ENCODE peak calls at places on chromosomes 11 and 22, in four cellular contexts. N, M, F and I are unnamed samples.

GRCh38 chr22:43293661-43294392 is 49.3 kb downstream of the SCUBE1 start:
- DNase-seq in N (no peak), M (peak), F (no peak), I (no peak)

GRCh38 chr11:134052395-134052987 is 16.4 kb upstream of the JAM3 start:
- DNase-seq in N (no peak), M (no peak), F (no peak), I (no peak)

GRCh38 chr11:84250834-84251613 is 964.9 kb upstream of the CCDC90B start:
- DNase-seq in N (no peak), M (no peak), F (no peak), I (no peak)

GRCh38 chr11:71442123-71442522 is 6.1 kb downstream of the DHCR7 start:
- DNase-seq in N (no peak), M (peak), F (no peak), I (no peak)

GRCh38 chr22:35604671-35605457 is 12.3 kb downstream of the MB start:
- DNase-seq in N (no peak), M (no peak), F (no peak), I (peak)

GRCh38 chr22:36160499-36160942 is at the start of gene APOL3:
- DNase-seq in N (peak), M (peak), F (no peak), I (peak)

GRCh38 chr22:23054531-23055257 is 15.6 kb upstream of the GNAZ start:
- DNase-seq in N (no peak), M (peak), F (no peak), I (no peak)

GRCh38 chr11:122215244-122215992 is 99.4 kb upstream of the BLID start:
- DNase-seq in N (no peak), M (peak), F (peak), I (peak)

GRCh38 chr22:19733755-19734154 is 10.4 kb downstream of the GP1BB start:
- DNase-seq in N (no peak), M (no peak), F (no peak), I (no peak)

GRCh38 chr11:15010860-15011259 is 38.7 kb upstream of the CALCA start:
- DNase-seq in N (no peak), M (no peak), F (no peak), I (no peak)

GRCh38 chr11:126226334-126227084 is 14.9 kb downstream of the FAM118B start:
- DNase-seq in N (no peak), M (no peak), F (no peak), I (no peak)

GRCh38 chr11:68036717-68037239 is 2.0 kb upstream of the TCIRG1 start:
- DNase-seq in N (no peak), M (peak), F (no peak), I (peak)

GRCh38 chr11:68020575-68020974 is 9.9 kb upstream of the NDUFS8 start:
- DNase-seq in N (no peak), M (no peak), F (no peak), I (no peak)

GRCh38 chr22:46045459-46046298 is 68.7 kb upstream of the WNT7B start:
- DNase-seq in N (no peak), M (peak), F (no peak), I (peak)

GRCh38 chr11:117146521-117146920 is 2.4 kb downstream of the PAFAH1B2 start:
- DNase-seq in N (no peak), M (no peak), F (no peak), I (no peak)

GRCh38 chr11:131248588-131248987 is 121.8 kb upstream of the NTM start:
- DNase-seq in N (no peak), M (no peak), F (no peak), I (no peak)

GRCh38 chr22:27274770-27275449 is 526.6 kb downstream of the MN1 start:
- DNase-seq in N (no peak), M (no peak), F (no peak), I (no peak)

GRCh38 chr11:65041206-65042035 is at the start of gene SAC3D1:
- DNase-seq in N (no peak), M (peak), F (peak), I (peak)

GRCh38 chr22:36546932-36547331 is 18.0 kb upstream of the EIF3D start:
- DNase-seq in N (no peak), M (no peak), F (no peak), I (no peak)

GRCh38 chr22:37331811-37332536 is 49.7 kb downstream of the CYTH4 start:
- DNase-seq in N (no peak), M (no peak), F (no peak), I (no peak)

GRCh38 chr11:74755395-74755995 is 6.8 kb downstream of the RNF169 start:
- DNase-seq in N (no peak), M (no peak), F (no peak), I (no peak)

GRCh38 chr11:18457435-18457834 is 1.8 kb downstream of the LDHAL6A start:
- DNase-seq in N (no peak), M (no peak), F (no peak), I (no peak)

GRCh38 chr11:125938418-125938817 is 7.4 kb upstream of the VSIG10L2 start:
- DNase-seq in N (no peak), M (no peak), F (no peak), I (no peak)

GRCh38 chr11:96696736-96697135 is 306.9 kb downstream of the JRKL start:
- DNase-seq in N (no peak), M (no peak), F (no peak), I (no peak)

GRCh38 chr11:673866-674265 is 21.2 kb downstream of the DEAF1 start:
- DNase-seq in N (no peak), M (no peak), F (no peak), I (no peak)

GRCh38 chr11:76808996-76809395 is 25.8 kb downstream of the TSKU start:
- DNase-seq in N (no peak), M (no peak), F (no peak), I (no peak)

GRCh38 chr11:69450857-69451220 is 30.6 kb upstream of the LINC01488 start:
- DNase-seq in N (no peak), M (no peak), F (no peak), I (no peak)

GRCh38 chr22:50250555-50251471 is at the start of gene HDAC10:
- DNase-seq in N (peak), M (peak), F (peak), I (peak)

GRCh38 chr11:46506486-46506808 is 87.4 kb downstream of the AMBRA1 start:
- DNase-seq in N (no peak), M (no peak), F (no peak), I (no peak)

GRCh38 chr22:35140879-35141745 is 75.2 kb downstream of the ISX start:
- DNase-seq in N (no peak), M (peak), F (no peak), I (no peak)

GRCh38 chr11:13861411-13861810 is 101.1 kb upstream of the SPON1 start:
- DNase-seq in N (no peak), M (no peak), F (no peak), I (no peak)